ENCODE peak calls at places on chromosome 20, in four cellular contexts. K is activated CD8-positive, alpha-beta T cell treated with anti-CD3 and anti-CD28 coated beads for 36 hours; V is amniotic stem cell; W is astrocyte of the spinal cord. P is an unnamed sample.

GRCh38 chr20:872855-873520 is 39.5 kb downstream of the FAM110A start:
- DNase-seq in V (no peak), W (no peak), K (no peak), P (no peak)

GRCh38 chr20:3158968-3159431 is 665 bp downstream of the FASTKD5 start:
- DNase-seq in W (no peak), V (no peak), K (no peak), P (peak)

GRCh38 chr20:62501801-62502495 is 26.2 kb upstream of the GATA5 start:
- DNase-seq in K (peak), W (peak), V (no peak), P (peak)

GRCh38 chr20:54630582-54630981 is 155.2 kb downstream of the DOK5 start:
- DNase-seq in K (no peak), V (no peak), W (no peak), P (no peak)

GRCh38 chr20:63253438-63254236 is 626 bp downstream of the NKAIN4 start:
- DNase-seq in W (no peak), K (no peak), V (no peak), P (no peak)

GRCh38 chr20:63736893-63737689 is 627 bp downstream of the LIME1 start:
- DNase-seq in K (peak), W (no peak), V (no peak), P (peak)

GRCh38 chr20:63558804-63559484 is 5.0 kb downstream of the FNDC11 start:
- DNase-seq in W (no peak), V (no peak), K (no peak), P (no peak)

GRCh38 chr20:63265891-63266515 is 6.6 kb upstream of the ARFGAP1 start:
- DNase-seq in K (no peak), V (no peak), W (no peak), P (no peak)

GRCh38 chr20:32142991-32143390 is 33.5 kb downstream of the TM9SF4 start:
- DNase-seq in W (no peak), V (no peak), K (no peak), P (no peak)

GRCh38 chr20:25470045-25470444 is 62.6 kb downstream of the GINS1 start:
- DNase-seq in K (peak), V (no peak), W (peak), P (peak)

GRCh38 chr20:535958-536357 is 7.6 kb downstream of the CSNK2A1 start:
- DNase-seq in V (no peak), W (peak), K (no peak), P (no peak)

GRCh38 chr20:889110-889509 is 27.0 kb downstream of the ANGPT4 start:
- DNase-seq in V (no peak), W (no peak), K (no peak), P (no peak)

GRCh38 chr20:4439461-4439860 is 282.2 kb upstream of the PRND start:
- DNase-seq in V (no peak), W (peak), K (no peak), P (no peak)

P was measured in GM12865.